ENCODE peak calls at places on chromosome 19, in eight cellular contexts. Z is SK-N-MC, D is SK-N-SH, N is HepG2, P is H1, L is HCT116, I is K562, J is GM12878. V is an unnamed sample.

GRCh38 chr19:46821512-46822359 is 28.9 kb downstream of the AP2S1 start:
- DNase-seq in I (no peak), D (no peak), L (no peak), J (no peak), Z (no peak), N (no peak), P (no peak), V (no peak)

GRCh38 chr19:971795-972194 is 12.3 kb upstream of the WDR18 start:
- DNase-seq in L (no peak), D (no peak), J (no peak), I (no peak), Z (no peak), N (no peak), P (no peak), V (no peak)

GRCh38 chr19:42596391-42597071 is 1.8 kb upstream of the CEACAM8 start:
- DNase-seq in N (no peak), P (no peak), Z (no peak), D (peak; percentile 70), I (peak; percentile 74), L (no peak), J (no peak), V (peak; percentile 12)

GRCh38 chr19:8573316-8573715 is 3.9 kb downstream of the MYO1F start:
- DNase-seq in I (no peak), N (no peak), D (no peak), P (no peak), Z (no peak), J (no peak), L (no peak), V (no peak)

GRCh38 chr19:43781630-43782310 is 997 bp upstream of the KCNN4 start:
- DNase-seq in J (no peak), L (no peak), D (no peak), I (no peak), P (no peak), Z (no peak), N (no peak), V (no peak)

GRCh38 chr19:19329199-19329598 is 8.6 kb downstream of the MAU2 start:
- DNase-seq in D (no peak), P (no peak), I (no peak), L (no peak), Z (no peak), N (no peak), J (no peak), V (peak; percentile 44)

GRCh38 chr19:45879055-45879454 is 6.9 kb downstream of the IRF2BP1 start:
- DNase-seq in P (no peak), I (no peak), Z (no peak), L (no peak), D (peak; percentile 38), J (no peak), N (no peak), V (no peak)

GRCh38 chr19:55383279-55383788 is 758 bp downstream of the TMEM238 start:
- DNase-seq in J (no peak), Z (no peak), P (no peak), I (peak; percentile 75), N (no peak), L (no peak), D (no peak), V (no peak)

GRCh38 chr19:4694211-4694987 is 24.3 kb upstream of the MYDGF start:
- DNase-seq in D (no peak), J (no peak), I (peak; percentile 54), P (no peak), L (peak; percentile 93), Z (peak; percentile 48), N (no peak), V (peak; percentile 78)

GRCh38 chr19:45357445-45357783 is 13.0 kb downstream of the ERCC2 start:
- DNase-seq in D (no peak), I (no peak), N (no peak), Z (no peak), P (no peak), J (no peak), L (no peak), V (no peak)

GRCh38 chr19:6683971-6684370 is 14.0 kb upstream of the TNFSF14 start:
- DNase-seq in Z (no peak), I (no peak), P (no peak), D (no peak), L (no peak), N (no peak), J (no peak), V (no peak)

GRCh38 chr19:29119582-29119981 is 93.4 kb downstream of the UQCRFS1 start:
- DNase-seq in I (no peak), Z (no peak), L (no peak), D (peak; percentile 17), N (no peak), P (no peak), J (no peak), V (no peak)

GRCh38 chr19:49684983-49685553 is 4.3 kb upstream of the ADM5 start:
- DNase-seq in I (no peak), D (no peak), Z (no peak), P (no peak), L (no peak), J (no peak), N (no peak), V (no peak)
- TF ChIP-seq POLR2AphosphoS5 in I (no peak), D (no peak), Z (no peak), P (no peak), L (no peak), J (no peak), N (no peak), V (no peak)

DNA sequence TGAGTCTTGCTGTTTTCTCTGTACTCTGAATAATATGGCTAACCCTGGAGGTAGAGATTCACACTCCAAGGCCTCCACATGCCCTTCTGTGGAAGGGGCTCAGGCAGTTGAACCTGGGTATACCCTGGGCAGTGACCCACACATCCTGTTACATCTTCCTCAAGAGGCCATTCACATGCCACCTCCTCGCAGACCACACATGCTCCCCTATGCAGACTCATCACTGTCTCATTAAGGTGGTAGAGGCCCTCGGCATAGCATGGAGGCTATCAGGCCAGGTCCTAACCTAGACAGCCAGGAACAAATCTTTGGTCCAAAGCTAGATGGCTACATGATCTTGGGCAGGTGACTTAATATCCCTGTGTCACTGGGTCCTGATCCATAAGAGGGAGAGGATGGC is 363.9 kb upstream of the ZNF507 start:
- DNase-seq in N (no peak), D (no peak), J (no peak), Z (no peak), P (no peak), L (no peak), I (no peak), V (no peak)
- H3K9ac ChIP-seq in N (no peak overlapping the region), D (no peak overlapping the region), J (no peak overlapping the region), Z (no peak overlapping the region), P (no peak overlapping the region), L (no peak overlapping the region), I (no peak overlapping the region), V (no peak overlapping the region)

DNA sequence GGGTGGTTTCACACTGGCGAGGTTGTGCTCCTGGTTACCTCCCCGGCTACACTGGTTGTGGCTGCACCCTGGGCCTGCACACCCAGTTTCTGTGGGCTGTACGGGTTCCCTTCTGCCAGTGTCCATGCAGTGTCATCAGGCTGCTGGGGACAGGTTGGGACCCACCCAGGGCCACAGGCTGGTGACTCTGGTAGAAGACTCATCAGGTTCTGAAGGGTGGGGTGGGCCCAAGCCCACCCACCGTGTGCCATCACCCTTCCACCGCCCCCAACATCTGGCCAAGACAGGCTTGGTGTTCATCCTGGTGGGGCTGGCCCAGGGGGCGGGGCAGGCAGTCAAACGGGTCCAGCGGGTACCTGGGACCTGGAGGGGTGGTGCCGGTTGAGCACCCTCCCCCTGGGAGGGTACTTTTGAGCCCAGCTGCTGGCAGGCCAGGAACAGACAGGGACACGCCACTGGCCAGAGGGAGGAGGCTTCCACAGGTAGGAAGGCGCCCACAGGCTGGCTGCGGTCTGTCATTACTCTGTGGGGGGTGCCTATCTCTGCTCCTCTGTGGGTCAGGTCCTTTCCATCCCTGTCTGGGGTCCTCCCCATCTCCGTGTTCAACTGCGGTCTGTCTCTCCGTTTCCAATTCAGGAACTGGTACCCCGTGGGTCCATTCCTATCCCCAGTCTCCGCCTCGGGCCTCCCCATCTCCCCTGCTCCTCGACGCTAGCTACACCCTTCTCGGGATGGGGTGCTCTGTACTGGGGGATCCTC is at the start of gene RNF225:
- DNase-seq in L (no peak), J (no peak), N (no peak), Z (no peak), I (peak; percentile 39), P (peak; percentile 66), D (no peak), V (no peak)
- TF ChIP-seq POLR2AphosphoS5 in L (peak; percentile 81), J (peak; percentile 62), N (peak; percentile 42), Z (peak; percentile 79), I (peak; percentile 36), P (peak; percentile 76), D (peak; percentile 65), V (peak; percentile 74)

GRCh38 chr19:17109300-17109699 is 33.7 kb downstream of the MYO9B start:
- DNase-seq in D (no peak), L (no peak), N (no peak), Z (no peak), I (no peak), J (no peak), P (no peak), V (no peak)

GRCh38 chr19:17109962-17110598 is 34.5 kb downstream of the MYO9B start:
- DNase-seq in J (peak; percentile 72), D (no peak), I (no peak), P (no peak), L (no peak), N (no peak), Z (no peak), V (no peak)

GRCh38 chr19:17110599-17110966 is 35.0 kb downstream of the MYO9B start:
- DNase-seq in P (no peak), I (no peak), D (no peak), L (no peak), J (no peak), Z (no peak), N (no peak), V (no peak)

GRCh38 chr19:17107546-17108452 is 32.2 kb downstream of the MYO9B start:
- DNase-seq in I (no peak), J (no peak), P (no peak), N (peak; percentile 16), D (peak; percentile 57), Z (no peak), L (peak; percentile 84), V (peak; percentile 96)

DNA sequence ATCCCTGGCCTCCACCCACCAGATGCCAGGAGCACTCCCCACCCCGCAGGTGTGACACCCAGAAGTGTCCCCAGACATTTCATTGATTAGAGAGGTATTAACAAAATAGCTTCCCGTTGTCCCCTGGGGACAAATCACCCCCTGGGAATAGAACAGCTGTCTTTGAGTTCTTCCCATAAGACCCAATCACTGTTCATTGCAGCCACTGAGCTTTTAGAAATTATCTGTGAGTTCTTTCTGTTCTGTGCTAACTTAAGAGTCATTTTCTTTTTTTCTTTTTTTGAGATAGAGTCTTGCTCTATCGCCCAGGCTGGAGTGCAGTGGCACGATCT is 32.8 kb downstream of the MYO9B start:
- DNase-seq in J (no peak), L (no peak), P (no peak), I (no peak), D (no peak), Z (no peak), N (no peak), V (no peak)
- H3K9ac ChIP-seq in J (no peak overlapping the region), L (peak overlapping the region; percentile 56), P (no peak overlapping the region), I (no peak overlapping the region), D (peak overlapping the region; percentile 39), Z (no peak overlapping the region), N (no peak overlapping the region), V (peak overlapping the region; percentile 1)

GRCh38 chr19:2249880-2250764 is 999 bp downstream of the AMH start:
- DNase-seq in Z (no peak), D (peak; percentile 36), L (no peak), N (no peak), I (no peak), J (no peak), P (no peak), V (no peak)
- TF ChIP-seq POLR2AphosphoS5 in Z (no peak), D (peak; percentile 58), L (no peak), N (no peak), I (no peak), J (no peak), P (peak; percentile 25), V (peak; percentile 18)